ENCODE peak calls at places on chromosomes 5 and 9, in six cellular contexts. One of them, this sample, is unnamed.

GRCh38 chr9:128420060-128420650 is 502 bp upstream of the CERCAM start:
- DNase-seq in activated T-cell treated with anti-CD3 and anti-CD28 coated beads, Interleukin-2, amount 50 U/mL, for 1 hour: peak; percentile 75
- DNase-seq in GM23338: peak; percentile 66
- DNase-seq in stimulated activated CD4-positive, alpha-beta T cell treated with anti-CD3 and anti-CD28 coated beads, Interleukin-15, amount 100 ng/mL, for 24 hours: peak; percentile 82
- DNase-seq in T-helper 9 cell: peak; percentile 58
- DNase-seq in IMR-90: peak; percentile 45
- DNase-seq in this sample: peak; percentile 86

GRCh38 chr9:88745281-88746001 is 210.5 kb downstream of the NXNL2 start:
- DNase-seq in T-helper 9 cell: no peak
- DNase-seq in stimulated activated CD4-positive, alpha-beta T cell treated with anti-CD3 and anti-CD28 coated beads, Interleukin-15, amount 100 ng/mL, for 24 hours: no peak
- DNase-seq in activated T-cell treated with anti-CD3 and anti-CD28 coated beads, Interleukin-2, amount 50 U/mL, for 1 hour: no peak
- DNase-seq in IMR-90: peak; percentile 95
- DNase-seq in GM23338: no peak
- DNase-seq in this sample: no peak

GRCh38 chr9:104991144-104991953 is 63.4 kb upstream of the ABCA1 start:
- DNase-seq in GM23338: peak; percentile 91
- DNase-seq in T-helper 9 cell: peak; percentile 74
- DNase-seq in stimulated activated CD4-positive, alpha-beta T cell treated with anti-CD3 and anti-CD28 coated beads, Interleukin-15, amount 100 ng/mL, for 24 hours: peak; percentile 89
- DNase-seq in activated T-cell treated with anti-CD3 and anti-CD28 coated beads, Interleukin-2, amount 50 U/mL, for 1 hour: peak; percentile 86
- DNase-seq in IMR-90: peak; percentile 82
- DNase-seq in this sample: peak; percentile 78

GRCh38 chr5:180631549-180632392 is 17.6 kb downstream of the FLT4 start:
- DNase-seq in stimulated activated CD4-positive, alpha-beta T cell treated with anti-CD3 and anti-CD28 coated beads, Interleukin-15, amount 100 ng/mL, for 24 hours: no peak
- DNase-seq in GM23338: no peak
- DNase-seq in T-helper 9 cell: no peak
- DNase-seq in IMR-90: no peak
- DNase-seq in activated T-cell treated with anti-CD3 and anti-CD28 coated beads, Interleukin-2, amount 50 U/mL, for 1 hour: no peak
- DNase-seq in this sample: peak; percentile 68

GRCh38 chr5:82459626-82460025 is 181.5 kb upstream of the RPS23 start:
- DNase-seq in stimulated activated CD4-positive, alpha-beta T cell treated with anti-CD3 and anti-CD28 coated beads, Interleukin-15, amount 100 ng/mL, for 24 hours: no peak
- DNase-seq in T-helper 9 cell: no peak
- DNase-seq in IMR-90: no peak
- DNase-seq in activated T-cell treated with anti-CD3 and anti-CD28 coated beads, Interleukin-2, amount 50 U/mL, for 1 hour: no peak
- DNase-seq in GM23338: no peak
- DNase-seq in this sample: no peak

GRCh38 chr5:38445374-38446028 is 110.9 kb downstream of the LIFR start:
- DNase-seq in GM23338: no peak
- DNase-seq in activated T-cell treated with anti-CD3 and anti-CD28 coated beads, Interleukin-2, amount 50 U/mL, for 1 hour: no peak
- DNase-seq in IMR-90: no peak
- DNase-seq in stimulated activated CD4-positive, alpha-beta T cell treated with anti-CD3 and anti-CD28 coated beads, Interleukin-15, amount 100 ng/mL, for 24 hours: no peak
- DNase-seq in T-helper 9 cell: no peak
- DNase-seq in this sample: no peak

GRCh38 chr5:82766216-82766615 is 311.0 kb downstream of the TMEM167A start:
- DNase-seq in stimulated activated CD4-positive, alpha-beta T cell treated with anti-CD3 and anti-CD28 coated beads, Interleukin-15, amount 100 ng/mL, for 24 hours: no peak
- DNase-seq in T-helper 9 cell: no peak
- DNase-seq in IMR-90: no peak
- DNase-seq in GM23338: no peak
- DNase-seq in activated T-cell treated with anti-CD3 and anti-CD28 coated beads, Interleukin-2, amount 50 U/mL, for 1 hour: no peak
- DNase-seq in this sample: no peak

GRCh38 chr9:4939118-4939561 is 45.9 kb upstream of the JAK2 start:
- DNase-seq in activated T-cell treated with anti-CD3 and anti-CD28 coated beads, Interleukin-2, amount 50 U/mL, for 1 hour: no peak
- DNase-seq in T-helper 9 cell: no peak
- DNase-seq in IMR-90: no peak
- DNase-seq in stimulated activated CD4-positive, alpha-beta T cell treated with anti-CD3 and anti-CD28 coated beads, Interleukin-15, amount 100 ng/mL, for 24 hours: peak; percentile 32
- DNase-seq in GM23338: no peak
- DNase-seq in this sample: no peak

GRCh38 chr5:103375356-103375755 is 116.8 kb downstream of the MACIR start:
- DNase-seq in GM23338: no peak
- DNase-seq in stimulated activated CD4-positive, alpha-beta T cell treated with anti-CD3 and anti-CD28 coated beads, Interleukin-15, amount 100 ng/mL, for 24 hours: no peak
- DNase-seq in activated T-cell treated with anti-CD3 and anti-CD28 coated beads, Interleukin-2, amount 50 U/mL, for 1 hour: no peak
- DNase-seq in T-helper 9 cell: no peak
- DNase-seq in IMR-90: peak; percentile 92
- DNase-seq in this sample: no peak

GRCh38 chr5:68074048-68074632 is 141.4 kb upstream of the PIK3R1 start:
- DNase-seq in IMR-90: no peak
- DNase-seq in T-helper 9 cell: no peak
- DNase-seq in activated T-cell treated with anti-CD3 and anti-CD28 coated beads, Interleukin-2, amount 50 U/mL, for 1 hour: no peak
- DNase-seq in GM23338: no peak
- DNase-seq in stimulated activated CD4-positive, alpha-beta T cell treated with anti-CD3 and anti-CD28 coated beads, Interleukin-15, amount 100 ng/mL, for 24 hours: no peak
- DNase-seq in this sample: no peak

GRCh38 chr9:85484235-85484634 is 257.5 kb downstream of the AGTPBP1 start:
- DNase-seq in IMR-90: no peak
- DNase-seq in stimulated activated CD4-positive, alpha-beta T cell treated with anti-CD3 and anti-CD28 coated beads, Interleukin-15, amount 100 ng/mL, for 24 hours: no peak
- DNase-seq in T-helper 9 cell: no peak
- DNase-seq in GM23338: no peak
- DNase-seq in activated T-cell treated with anti-CD3 and anti-CD28 coated beads, Interleukin-2, amount 50 U/mL, for 1 hour: no peak
- DNase-seq in this sample: no peak

GRCh38 chr5:132104561-132104960 is 31.0 kb downstream of the CSF2 start:
- DNase-seq in activated T-cell treated with anti-CD3 and anti-CD28 coated beads, Interleukin-2, amount 50 U/mL, for 1 hour: no peak
- DNase-seq in IMR-90: peak; percentile 66
- DNase-seq in T-helper 9 cell: no peak
- DNase-seq in stimulated activated CD4-positive, alpha-beta T cell treated with anti-CD3 and anti-CD28 coated beads, Interleukin-15, amount 100 ng/mL, for 24 hours: no peak
- DNase-seq in GM23338: no peak
- DNase-seq in this sample: no peak

GRCh38 chr5:131450941-131451340 is 184.1 kb downstream of the RAPGEF6 start:
- DNase-seq in T-helper 9 cell: no peak
- DNase-seq in activated T-cell treated with anti-CD3 and anti-CD28 coated beads, Interleukin-2, amount 50 U/mL, for 1 hour: no peak
- DNase-seq in IMR-90: no peak
- DNase-seq in GM23338: no peak
- DNase-seq in stimulated activated CD4-positive, alpha-beta T cell treated with anti-CD3 and anti-CD28 coated beads, Interleukin-15, amount 100 ng/mL, for 24 hours: no peak
- DNase-seq in this sample: no peak

GRCh38 chr9:97787551-97787950 is 65.5 kb upstream of the FOXE1 start:
- DNase-seq in activated T-cell treated with anti-CD3 and anti-CD28 coated beads, Interleukin-2, amount 50 U/mL, for 1 hour: no peak
- DNase-seq in T-helper 9 cell: no peak
- DNase-seq in GM23338: no peak
- DNase-seq in stimulated activated CD4-positive, alpha-beta T cell treated with anti-CD3 and anti-CD28 coated beads, Interleukin-15, amount 100 ng/mL, for 24 hours: no peak
- DNase-seq in IMR-90: no peak
- DNase-seq in this sample: no peak

GRCh38 chr5:956941-957729 is 51.5 kb upstream of the NKD2 start:
- DNase-seq in stimulated activated CD4-positive, alpha-beta T cell treated with anti-CD3 and anti-CD28 coated beads, Interleukin-15, amount 100 ng/mL, for 24 hours: peak; percentile 59
- DNase-seq in IMR-90: peak; percentile 90
- DNase-seq in activated T-cell treated with anti-CD3 and anti-CD28 coated beads, Interleukin-2, amount 50 U/mL, for 1 hour: no peak
- DNase-seq in GM23338: peak; percentile 34
- DNase-seq in T-helper 9 cell: no peak
- DNase-seq in this sample: peak; percentile 44

GRCh38 chr9:109507421-109507838 is 9.3 kb upstream of the PTPN3 start:
- DNase-seq in stimulated activated CD4-positive, alpha-beta T cell treated with anti-CD3 and anti-CD28 coated beads, Interleukin-15, amount 100 ng/mL, for 24 hours: no peak
- DNase-seq in activated T-cell treated with anti-CD3 and anti-CD28 coated beads, Interleukin-2, amount 50 U/mL, for 1 hour: no peak
- DNase-seq in T-helper 9 cell: no peak
- DNase-seq in GM23338: no peak
- DNase-seq in IMR-90: peak; percentile 86
- DNase-seq in this sample: no peak